ENCODE peak calls at places on chromosomes 6 and 20, in eight cellular contexts. One of them, this sample, is unnamed.

GRCh38 chr20:64212750-64213149 is 42.8 kb upstream of the PCMTD2 start:
- DNase-seq in NCI-H1417 treated with DMSO at 0.1 percent for 48 hours: no peak
- DNase-seq in activated CD4-positive, alpha-beta memory T cell treated with anti-CD3 and anti-CD28 coated beads for 36 hours: no peak
- DNase-seq in NCI-H1092 treated with DMSO at 0.1 percent for 48 hours: no peak
- DNase-seq in hypothalamus: no peak
- DNase-seq in T-helper 2 cell: no peak
- DNase-seq in activated CD4-positive, alpha-beta T cell treated with anti-CD3 and anti-CD28 coated beads, Interleukin-2, amount 50 U/mL, for 1 hour: no peak
- DNase-seq in activated T-cell treated with anti-CD3 and anti-CD28 coated beads for 48 hours: no peak
- DNase-seq in this sample: no peak

GRCh38 chr20:18052856-18053255 is 4.9 kb downstream of the OVOL2 start:
- DNase-seq in NCI-H1417 treated with DMSO at 0.1 percent for 48 hours: no peak
- DNase-seq in activated CD4-positive, alpha-beta memory T cell treated with anti-CD3 and anti-CD28 coated beads for 36 hours: no peak
- DNase-seq in NCI-H1092 treated with DMSO at 0.1 percent for 48 hours: no peak
- DNase-seq in hypothalamus: no peak
- DNase-seq in T-helper 2 cell: no peak
- DNase-seq in activated CD4-positive, alpha-beta T cell treated with anti-CD3 and anti-CD28 coated beads, Interleukin-2, amount 50 U/mL, for 1 hour: no peak
- DNase-seq in activated T-cell treated with anti-CD3 and anti-CD28 coated beads for 48 hours: no peak
- DNase-seq in this sample: no peak

GRCh38 chr6:116948535-116949304 is 71.7 kb downstream of the RFX6 start:
- DNase-seq in NCI-H1417 treated with DMSO at 0.1 percent for 48 hours: no peak
- DNase-seq in activated CD4-positive, alpha-beta memory T cell treated with anti-CD3 and anti-CD28 coated beads for 36 hours: no peak
- DNase-seq in NCI-H1092 treated with DMSO at 0.1 percent for 48 hours: no peak
- DNase-seq in hypothalamus: no peak
- DNase-seq in T-helper 2 cell: no peak
- DNase-seq in activated CD4-positive, alpha-beta T cell treated with anti-CD3 and anti-CD28 coated beads, Interleukin-2, amount 50 U/mL, for 1 hour: no peak
- DNase-seq in activated T-cell treated with anti-CD3 and anti-CD28 coated beads for 48 hours: no peak
- DNase-seq in this sample: no peak

GRCh38 chr6:152170702-152171667 is 363.5 kb downstream of the ESR1 start:
- DNase-seq in NCI-H1417 treated with DMSO at 0.1 percent for 48 hours: no peak
- DNase-seq in activated CD4-positive, alpha-beta memory T cell treated with anti-CD3 and anti-CD28 coated beads for 36 hours: peak
- DNase-seq in NCI-H1092 treated with DMSO at 0.1 percent for 48 hours: no peak
- DNase-seq in hypothalamus: no peak
- DNase-seq in T-helper 2 cell: no peak
- DNase-seq in activated CD4-positive, alpha-beta T cell treated with anti-CD3 and anti-CD28 coated beads, Interleukin-2, amount 50 U/mL, for 1 hour: peak
- DNase-seq in activated T-cell treated with anti-CD3 and anti-CD28 coated beads for 48 hours: peak
- DNase-seq in this sample: no peak

GRCh38 chr20:17066955-17067354 is 159.9 kb upstream of the PCSK2 start:
- DNase-seq in NCI-H1417 treated with DMSO at 0.1 percent for 48 hours: peak
- DNase-seq in activated CD4-positive, alpha-beta memory T cell treated with anti-CD3 and anti-CD28 coated beads for 36 hours: no peak
- DNase-seq in NCI-H1092 treated with DMSO at 0.1 percent for 48 hours: peak
- DNase-seq in hypothalamus: no peak
- DNase-seq in T-helper 2 cell: no peak
- DNase-seq in activated CD4-positive, alpha-beta T cell treated with anti-CD3 and anti-CD28 coated beads, Interleukin-2, amount 50 U/mL, for 1 hour: no peak
- DNase-seq in activated T-cell treated with anti-CD3 and anti-CD28 coated beads for 48 hours: no peak
- DNase-seq in this sample: no peak

GRCh38 chr20:23022849-23023248 is 12.3 kb upstream of the SSTR4 start:
- DNase-seq in NCI-H1417 treated with DMSO at 0.1 percent for 48 hours: no peak
- DNase-seq in activated CD4-positive, alpha-beta memory T cell treated with anti-CD3 and anti-CD28 coated beads for 36 hours: no peak
- DNase-seq in NCI-H1092 treated with DMSO at 0.1 percent for 48 hours: no peak
- DNase-seq in hypothalamus: no peak
- DNase-seq in T-helper 2 cell: no peak
- DNase-seq in activated CD4-positive, alpha-beta T cell treated with anti-CD3 and anti-CD28 coated beads, Interleukin-2, amount 50 U/mL, for 1 hour: no peak
- DNase-seq in activated T-cell treated with anti-CD3 and anti-CD28 coated beads for 48 hours: no peak
- DNase-seq in this sample: no peak

GRCh38 chr6:161353208-161353613 is 79.3 kb upstream of the AGPAT4 start:
- DNase-seq in NCI-H1417 treated with DMSO at 0.1 percent for 48 hours: peak
- DNase-seq in activated CD4-positive, alpha-beta memory T cell treated with anti-CD3 and anti-CD28 coated beads for 36 hours: no peak
- DNase-seq in NCI-H1092 treated with DMSO at 0.1 percent for 48 hours: peak
- DNase-seq in hypothalamus: no peak
- DNase-seq in T-helper 2 cell: no peak
- DNase-seq in activated CD4-positive, alpha-beta T cell treated with anti-CD3 and anti-CD28 coated beads, Interleukin-2, amount 50 U/mL, for 1 hour: no peak
- DNase-seq in activated T-cell treated with anti-CD3 and anti-CD28 coated beads for 48 hours: no peak
- DNase-seq in this sample: no peak

GRCh38 chr6:143063631-143064030 is 2.9 kb downstream of the AIG1 start:
- DNase-seq in NCI-H1417 treated with DMSO at 0.1 percent for 48 hours: no peak
- DNase-seq in activated CD4-positive, alpha-beta memory T cell treated with anti-CD3 and anti-CD28 coated beads for 36 hours: no peak
- DNase-seq in NCI-H1092 treated with DMSO at 0.1 percent for 48 hours: no peak
- DNase-seq in hypothalamus: no peak
- DNase-seq in T-helper 2 cell: no peak
- DNase-seq in activated CD4-positive, alpha-beta T cell treated with anti-CD3 and anti-CD28 coated beads, Interleukin-2, amount 50 U/mL, for 1 hour: no peak
- DNase-seq in activated T-cell treated with anti-CD3 and anti-CD28 coated beads for 48 hours: no peak
- DNase-seq in this sample: no peak

GRCh38 chr6:120871416-120872261 is 462.6 kb downstream of the TBC1D32 start:
- DNase-seq in NCI-H1417 treated with DMSO at 0.1 percent for 48 hours: no peak
- DNase-seq in activated CD4-positive, alpha-beta memory T cell treated with anti-CD3 and anti-CD28 coated beads for 36 hours: no peak
- DNase-seq in NCI-H1092 treated with DMSO at 0.1 percent for 48 hours: no peak
- DNase-seq in hypothalamus: no peak
- DNase-seq in T-helper 2 cell: no peak
- DNase-seq in activated CD4-positive, alpha-beta T cell treated with anti-CD3 and anti-CD28 coated beads, Interleukin-2, amount 50 U/mL, for 1 hour: no peak
- DNase-seq in activated T-cell treated with anti-CD3 and anti-CD28 coated beads for 48 hours: no peak
- DNase-seq in this sample: peak

GRCh38 chr6:46502486-46503119 is 11.4 kb upstream of the RCAN2 start:
- DNase-seq in NCI-H1417 treated with DMSO at 0.1 percent for 48 hours: no peak
- DNase-seq in activated CD4-positive, alpha-beta memory T cell treated with anti-CD3 and anti-CD28 coated beads for 36 hours: no peak
- DNase-seq in NCI-H1092 treated with DMSO at 0.1 percent for 48 hours: no peak
- DNase-seq in hypothalamus: no peak
- DNase-seq in T-helper 2 cell: no peak
- DNase-seq in activated CD4-positive, alpha-beta T cell treated with anti-CD3 and anti-CD28 coated beads, Interleukin-2, amount 50 U/mL, for 1 hour: no peak
- DNase-seq in activated T-cell treated with anti-CD3 and anti-CD28 coated beads for 48 hours: no peak
- DNase-seq in this sample: no peak

GRCh38 chr20:24785141-24785924 is 163.7 kb upstream of the CST7 start:
- DNase-seq in NCI-H1417 treated with DMSO at 0.1 percent for 48 hours: no peak
- DNase-seq in activated CD4-positive, alpha-beta memory T cell treated with anti-CD3 and anti-CD28 coated beads for 36 hours: no peak
- DNase-seq in NCI-H1092 treated with DMSO at 0.1 percent for 48 hours: no peak
- DNase-seq in hypothalamus: no peak
- DNase-seq in T-helper 2 cell: no peak
- DNase-seq in activated CD4-positive, alpha-beta T cell treated with anti-CD3 and anti-CD28 coated beads, Interleukin-2, amount 50 U/mL, for 1 hour: no peak
- DNase-seq in activated T-cell treated with anti-CD3 and anti-CD28 coated beads for 48 hours: no peak
- DNase-seq in this sample: no peak

GRCh38 chr6:13711384-13711725 is 280 bp downstream of the RANBP9 start:
- DNase-seq in NCI-H1417 treated with DMSO at 0.1 percent for 48 hours: peak
- DNase-seq in activated CD4-positive, alpha-beta memory T cell treated with anti-CD3 and anti-CD28 coated beads for 36 hours: no peak
- DNase-seq in NCI-H1092 treated with DMSO at 0.1 percent for 48 hours: peak
- DNase-seq in hypothalamus: no peak
- DNase-seq in T-helper 2 cell: peak
- DNase-seq in activated CD4-positive, alpha-beta T cell treated with anti-CD3 and anti-CD28 coated beads, Interleukin-2, amount 50 U/mL, for 1 hour: no peak
- DNase-seq in activated T-cell treated with anti-CD3 and anti-CD28 coated beads for 48 hours: no peak
- DNase-seq in this sample: no peak

GRCh38 chr20:21099653-21100589 is 6.2 kb downstream of the LINC00237 start:
- DNase-seq in NCI-H1417 treated with DMSO at 0.1 percent for 48 hours: peak
- DNase-seq in activated CD4-positive, alpha-beta memory T cell treated with anti-CD3 and anti-CD28 coated beads for 36 hours: peak
- DNase-seq in NCI-H1092 treated with DMSO at 0.1 percent for 48 hours: peak
- DNase-seq in hypothalamus: peak
- DNase-seq in T-helper 2 cell: peak
- DNase-seq in activated CD4-positive, alpha-beta T cell treated with anti-CD3 and anti-CD28 coated beads, Interleukin-2, amount 50 U/mL, for 1 hour: no peak
- DNase-seq in activated T-cell treated with anti-CD3 and anti-CD28 coated beads for 48 hours: peak
- DNase-seq in this sample: peak

GRCh38 chr6:110654096-110654820 is 161.0 kb downstream of the CDK19 start:
- DNase-seq in NCI-H1417 treated with DMSO at 0.1 percent for 48 hours: no peak
- DNase-seq in activated CD4-positive, alpha-beta memory T cell treated with anti-CD3 and anti-CD28 coated beads for 36 hours: no peak
- DNase-seq in NCI-H1092 treated with DMSO at 0.1 percent for 48 hours: no peak
- DNase-seq in hypothalamus: no peak
- DNase-seq in T-helper 2 cell: no peak
- DNase-seq in activated CD4-positive, alpha-beta T cell treated with anti-CD3 and anti-CD28 coated beads, Interleukin-2, amount 50 U/mL, for 1 hour: no peak
- DNase-seq in activated T-cell treated with anti-CD3 and anti-CD28 coated beads for 48 hours: no peak
- DNase-seq in this sample: peak

GRCh38 chr6:69861986-69862385 is 4.4 kb upstream of the COL19A1 start:
- DNase-seq in NCI-H1417 treated with DMSO at 0.1 percent for 48 hours: no peak
- DNase-seq in activated CD4-positive, alpha-beta memory T cell treated with anti-CD3 and anti-CD28 coated beads for 36 hours: no peak
- DNase-seq in NCI-H1092 treated with DMSO at 0.1 percent for 48 hours: no peak
- DNase-seq in hypothalamus: no peak
- DNase-seq in T-helper 2 cell: no peak
- DNase-seq in activated CD4-positive, alpha-beta T cell treated with anti-CD3 and anti-CD28 coated beads, Interleukin-2, amount 50 U/mL, for 1 hour: no peak
- DNase-seq in activated T-cell treated with anti-CD3 and anti-CD28 coated beads for 48 hours: no peak
- DNase-seq in this sample: no peak

GRCh38 chr6:148140772-148141557 is 201.7 kb upstream of the SASH1 start:
- DNase-seq in NCI-H1417 treated with DMSO at 0.1 percent for 48 hours: no peak
- DNase-seq in activated CD4-positive, alpha-beta memory T cell treated with anti-CD3 and anti-CD28 coated beads for 36 hours: no peak
- DNase-seq in NCI-H1092 treated with DMSO at 0.1 percent for 48 hours: no peak
- DNase-seq in hypothalamus: no peak
- DNase-seq in T-helper 2 cell: no peak
- DNase-seq in activated CD4-positive, alpha-beta T cell treated with anti-CD3 and anti-CD28 coated beads, Interleukin-2, amount 50 U/mL, for 1 hour: no peak
- DNase-seq in activated T-cell treated with anti-CD3 and anti-CD28 coated beads for 48 hours: no peak
- DNase-seq in this sample: no peak

GRCh38 chr6:106194949-106195919 is 109.1 kb downstream of the PRDM1 start:
- DNase-seq in NCI-H1417 treated with DMSO at 0.1 percent for 48 hours: no peak
- DNase-seq in activated CD4-positive, alpha-beta memory T cell treated with anti-CD3 and anti-CD28 coated beads for 36 hours: no peak
- DNase-seq in NCI-H1092 treated with DMSO at 0.1 percent for 48 hours: no peak
- DNase-seq in hypothalamus: no peak
- DNase-seq in T-helper 2 cell: no peak
- DNase-seq in activated CD4-positive, alpha-beta T cell treated with anti-CD3 and anti-CD28 coated beads, Interleukin-2, amount 50 U/mL, for 1 hour: no peak
- DNase-seq in activated T-cell treated with anti-CD3 and anti-CD28 coated beads for 48 hours: no peak
- DNase-seq in this sample: no peak

GRCh38 chr20:33947709-33948295 is 45.9 kb upstream of the RALY start:
- DNase-seq in NCI-H1417 treated with DMSO at 0.1 percent for 48 hours: no peak
- DNase-seq in activated CD4-positive, alpha-beta memory T cell treated with anti-CD3 and anti-CD28 coated beads for 36 hours: peak
- DNase-seq in NCI-H1092 treated with DMSO at 0.1 percent for 48 hours: no peak
- DNase-seq in hypothalamus: no peak
- DNase-seq in T-helper 2 cell: no peak
- DNase-seq in activated CD4-positive, alpha-beta T cell treated with anti-CD3 and anti-CD28 coated beads, Interleukin-2, amount 50 U/mL, for 1 hour: peak
- DNase-seq in activated T-cell treated with anti-CD3 and anti-CD28 coated beads for 48 hours: peak
- DNase-seq in this sample: no peak

GRCh38 chr6:21115111-21115510 is 478.4 kb upstream of the SOX4 start:
- DNase-seq in NCI-H1417 treated with DMSO at 0.1 percent for 48 hours: no peak
- DNase-seq in activated CD4-positive, alpha-beta memory T cell treated with anti-CD3 and anti-CD28 coated beads for 36 hours: no peak
- DNase-seq in NCI-H1092 treated with DMSO at 0.1 percent for 48 hours: peak
- DNase-seq in hypothalamus: no peak
- DNase-seq in T-helper 2 cell: no peak
- DNase-seq in activated CD4-positive, alpha-beta T cell treated with anti-CD3 and anti-CD28 coated beads, Interleukin-2, amount 50 U/mL, for 1 hour: no peak
- DNase-seq in activated T-cell treated with anti-CD3 and anti-CD28 coated beads for 48 hours: no peak
- DNase-seq in this sample: peak

GRCh38 chr20:37994512-37994911 is 38.7 kb downstream of the TTI1 start:
- DNase-seq in NCI-H1417 treated with DMSO at 0.1 percent for 48 hours: no peak
- DNase-seq in activated CD4-positive, alpha-beta memory T cell treated with anti-CD3 and anti-CD28 coated beads for 36 hours: no peak
- DNase-seq in NCI-H1092 treated with DMSO at 0.1 percent for 48 hours: no peak
- DNase-seq in hypothalamus: no peak
- DNase-seq in T-helper 2 cell: no peak
- DNase-seq in activated CD4-positive, alpha-beta T cell treated with anti-CD3 and anti-CD28 coated beads, Interleukin-2, amount 50 U/mL, for 1 hour: no peak
- DNase-seq in activated T-cell treated with anti-CD3 and anti-CD28 coated beads for 48 hours: no peak
- DNase-seq in this sample: no peak

GRCh38 chr6:36604090-36605060 is 10.2 kb downstream of the SRSF3 start:
- DNase-seq in NCI-H1417 treated with DMSO at 0.1 percent for 48 hours: no peak
- DNase-seq in activated CD4-positive, alpha-beta memory T cell treated with anti-CD3 and anti-CD28 coated beads for 36 hours: no peak
- DNase-seq in NCI-H1092 treated with DMSO at 0.1 percent for 48 hours: no peak
- DNase-seq in hypothalamus: no peak
- DNase-seq in T-helper 2 cell: no peak
- DNase-seq in activated CD4-positive, alpha-beta T cell treated with anti-CD3 and anti-CD28 coated beads, Interleukin-2, amount 50 U/mL, for 1 hour: no peak
- DNase-seq in activated T-cell treated with anti-CD3 and anti-CD28 coated beads for 48 hours: no peak
- DNase-seq in this sample: no peak

GRCh38 chr20:4795394-4795793 is 73.7 kb downstream of the PRND start:
- DNase-seq in NCI-H1417 treated with DMSO at 0.1 percent for 48 hours: no peak
- DNase-seq in activated CD4-positive, alpha-beta memory T cell treated with anti-CD3 and anti-CD28 coated beads for 36 hours: peak
- DNase-seq in NCI-H1092 treated with DMSO at 0.1 percent for 48 hours: no peak
- DNase-seq in hypothalamus: peak
- DNase-seq in T-helper 2 cell: no peak
- DNase-seq in activated CD4-positive, alpha-beta T cell treated with anti-CD3 and anti-CD28 coated beads, Interleukin-2, amount 50 U/mL, for 1 hour: no peak
- DNase-seq in activated T-cell treated with anti-CD3 and anti-CD28 coated beads for 48 hours: no peak
- DNase-seq in this sample: no peak

This sample was measured in NCI-H774.